ENCODE peak calls at places on chromosomes 7 and 10, in eight cellular contexts. K is endothelial cell, D is coronary artery, G is HT1080, U is fibroblast of lung, P is left ventricle myocardium inferior, Q is SK-N-DZ, F is nephron progenitor cell. E is an unnamed sample.

GRCh38 chr7:87159538-87159937 is 7.3 kb downstream of the DMTF1 start:
- DNase-seq in K (no peak), U (no peak), G (no peak), D (no peak), F (no peak), Q (no peak), P (no peak), E (no peak)

GRCh38 chr7:151117565-151117964 is 31.3 kb downstream of the AGAP3 start:
- DNase-seq in U (no peak), G (no peak), Q (no peak), P (no peak), K (no peak), F (no peak), D (no peak), E (no peak)

GRCh38 chr7:24505968-24506367 is 67.3 kb upstream of the PALS2 start:
- DNase-seq in D (no peak), P (no peak), U (no peak), K (no peak), F (no peak), Q (no peak), G (no peak), E (no peak)

GRCh38 chr10:118993214-118993613 is 36.3 kb upstream of the NANOS1 start:
- DNase-seq in P (no peak), D (no peak), G (no peak), K (no peak), Q (no peak), F (no peak), U (no peak), E (no peak)

GRCh38 chr10:73577788-73578187 is 13.4 kb downstream of the USP54 start:
- DNase-seq in D (peak), Q (no peak), G (no peak), F (no peak), U (peak), P (peak), K (no peak), E (peak)

GRCh38 chr10:46514899-46515298 is 41.6 kb downstream of the GPRIN2 start:
- DNase-seq in D (no peak), F (no peak), Q (no peak), G (no peak), U (no peak), K (no peak), P (no peak), E (no peak)

GRCh38 chr7:27167170-27167505 is 1.8 kb upstream of the HOXA9 start:
- DNase-seq in F (peak), Q (no peak), P (peak), D (no peak), K (no peak), G (peak), U (no peak), E (peak)

GRCh38 chr7:87882538-87882937 is 6.2 kb downstream of the DBF4 start:
- DNase-seq in Q (no peak), K (no peak), U (no peak), P (no peak), G (no peak), F (no peak), D (no peak), E (no peak)

GRCh38 chr10:111093741-111094380 is 17.0 kb downstream of the ADRA2A start:
- DNase-seq in K (no peak), D (no peak), F (no peak), Q (no peak), P (no peak), G (peak), U (no peak), E (no peak)

GRCh38 chr10:4130685-4131084 is 345.7 kb upstream of the KLF6 start:
- DNase-seq in G (no peak), D (no peak), F (no peak), U (no peak), P (no peak), K (no peak), Q (no peak), E (no peak)

GRCh38 chr10:128001886-128002285 is 95.0 kb downstream of the PTPRE start:
- DNase-seq in G (no peak), D (peak), U (no peak), Q (no peak), P (no peak), F (no peak), K (no peak), E (no peak)

GRCh38 chr10:14366760-14367159 is 36.0 kb upstream of the FRMD4A start:
- DNase-seq in G (no peak), F (no peak), K (no peak), Q (no peak), D (no peak), U (no peak), P (no peak), E (no peak)

GRCh38 chr7:82263880-82264751 is 179.5 kb downstream of the CACNA2D1 start:
- DNase-seq in P (no peak), G (no peak), D (no peak), K (no peak), U (no peak), F (no peak), Q (no peak), E (no peak)

GRCh38 chr10:125355657-125356056 is 195.3 kb upstream of the CTBP2 start:
- DNase-seq in P (no peak), Q (no peak), K (no peak), D (no peak), F (no peak), U (no peak), G (no peak), E (no peak)

GRCh38 chr7:22551768-22552513 is 52.0 kb upstream of the STEAP1B start:
- DNase-seq in Q (no peak), D (no peak), G (no peak), P (no peak), K (no peak), F (no peak), U (no peak), E (no peak)

GRCh38 chr10:118369806-118370205 is 27.7 kb upstream of the FAM204A start:
- DNase-seq in U (no peak), Q (no peak), G (no peak), F (no peak), K (no peak), P (no peak), D (no peak), E (no peak)

GRCh38 chr7:110010379-110010778 is 1080.5 kb upstream of the LRRN3 start:
- DNase-seq in G (peak), D (no peak), K (no peak), Q (no peak), U (no peak), P (no peak), F (no peak), E (no peak)

GRCh38 chr10:113788604-113789083 is 37.2 kb downstream of the PLEKHS1 start:
- DNase-seq in D (no peak), Q (no peak), U (peak), F (no peak), K (no peak), G (peak), P (no peak), E (no peak)

GRCh38 chr7:156942708-156943090 is 6.8 kb upstream of the NOM1 start:
- DNase-seq in P (no peak), D (no peak), G (no peak), K (no peak), Q (no peak), F (no peak), U (no peak), E (peak)

GRCh38 chr10:123643315-123643714 is 22.8 kb upstream of the GPR26 start:
- DNase-seq in G (no peak), Q (no peak), D (peak), F (no peak), K (no peak), P (no peak), U (no peak), E (no peak)

GRCh38 chr10:43961523-43962345 is 313.1 kb upstream of the ZNF32 start:
- DNase-seq in F (no peak), P (no peak), D (peak), K (no peak), U (no peak), G (no peak), Q (no peak), E (no peak)

GRCh38 chr7:135510603-135511183 is 791 bp upstream of the CNOT4 start:
- DNase-seq in D (no peak), F (no peak), P (no peak), Q (no peak), G (peak), K (no peak), U (peak), E (peak)

E was measured in cerebellar cortex.